ENCODE peak calls at places on chromosomes 4 and X, in eight cellular contexts. K is lower leg skin, E is IMR-90, H is astrocyte of the spinal cord, M is adipocyte, F is tibial artery, G is choroid plexus epithelial cell, X is GM23248. L is an unnamed sample.
A peak's percentile ranks its signal among the peaks of the same experiment; 100 is the strongest.

GRCh38 chr4:94036964-94037363 is 170.7 kb upstream of the SMARCAD1 start:
- DNase-seq in F (no peak), K (no peak), X (peak; percentile 13), H (peak; percentile 16), M (no peak), E (no peak), G (peak; percentile 2), L (no peak)

GRCh38 chr4:120994521-120994920 is 72.0 kb upstream of the PRDM5 start:
- DNase-seq in E (no peak), K (no peak), F (no peak), G (no peak), X (no peak), H (no peak), M (no peak), L (no peak)

GRCh38 chr4:61374612-61374920 is 174.4 kb downstream of the ADGRL3 start:
- DNase-seq in H (peak; percentile 69), G (peak; percentile 74), M (peak; percentile 68), F (no peak), K (no peak), X (no peak), E (peak; percentile 0), L (peak; percentile 45)

GRCh38 chr4:1476140-1476513 is 69.9 kb upstream of the NKX1-1 start:
- DNase-seq in X (no peak), G (no peak), K (no peak), F (no peak), M (no peak), E (no peak), H (no peak), L (no peak)

GRCh38 chr4:70722199-70722791 is 531 bp downstream of the RUFY3 start:
- DNase-seq in X (peak; percentile 69), M (peak; percentile 62), F (no peak), E (peak; percentile 83), K (no peak), G (peak; percentile 82), H (peak; percentile 79), L (no peak)

GRCh38 chrX:65667503-65668355 is at the start of gene MSN:
- DNase-seq in G (peak; percentile 39), X (peak; percentile 79), K (peak; percentile 62), H (peak; percentile 48), E (peak; percentile 35), F (peak; percentile 74), M (peak; percentile 77), L (no peak)

GRCh38 chr4:73836373-73837269 is at the start of gene CXCL6:
- DNase-seq in M (peak; percentile 25), E (no peak), G (peak; percentile 45), H (peak; percentile 38), K (no peak), X (peak; percentile 63), F (no peak), L (no peak)

GRCh38 chrX:12372111-12372510 is 233.8 kb downstream of the FRMPD4 start:
- DNase-seq in E (peak; percentile 68), H (no peak), K (no peak), X (no peak), G (no peak), F (no peak), M (peak; percentile 47), L (peak; percentile 24)

GRCh38 chr4:15652191-15652590 is 3.0 kb downstream of the FBXL5 start:
- DNase-seq in G (no peak), H (no peak), K (no peak), F (no peak), E (peak; percentile 13), M (peak; percentile 20), X (peak; percentile 16), L (no peak)

GRCh38 chr4:40939826-40940225 is 190.1 kb downstream of the NSUN7 start:
- DNase-seq in H (no peak), G (no peak), K (no peak), M (no peak), E (peak; percentile 49), X (no peak), F (no peak), L (peak; percentile 15)

GRCh38 chr4:960140-960735 is 13.1 kb downstream of the DGKQ start:
- DNase-seq in E (no peak), X (no peak), F (no peak), M (no peak), G (no peak), H (no peak), K (no peak), L (no peak)

GRCh38 chr4:136650541-136651277 is 881.6 kb downstream of the PCDH18 start:
- DNase-seq in G (peak; percentile 84), M (no peak), H (peak; percentile 70), E (peak; percentile 62), K (no peak), X (no peak), F (no peak), L (peak; percentile 2)

GRCh38 chr4:52035190-52035589 is 2.9 kb downstream of the SGCB start:
- DNase-seq in F (no peak), K (no peak), M (no peak), X (no peak), G (no peak), E (no peak), H (no peak), L (no peak)

GRCh38 chr4:52032005-52032404 is 6.1 kb downstream of the SGCB start:
- DNase-seq in X (no peak), F (no peak), G (no peak), K (no peak), H (no peak), M (no peak), E (no peak), L (no peak)

GRCh38 chr4:52038109-52038912 is at the start of gene SGCB:
- DNase-seq in K (peak; percentile 29), G (no peak), F (peak; percentile 49), M (peak; percentile 84), X (peak; percentile 82), H (peak; percentile 47), E (peak; percentile 31), L (no peak)

GRCh38 chr4:52037730-52038108 is 380 bp downstream of the SGCB start:
- DNase-seq in X (peak; percentile 66), M (peak; percentile 76), F (peak; percentile 29), H (peak; percentile 50), E (peak; percentile 33), G (peak; percentile 39), K (no peak), L (no peak)

DNA sequence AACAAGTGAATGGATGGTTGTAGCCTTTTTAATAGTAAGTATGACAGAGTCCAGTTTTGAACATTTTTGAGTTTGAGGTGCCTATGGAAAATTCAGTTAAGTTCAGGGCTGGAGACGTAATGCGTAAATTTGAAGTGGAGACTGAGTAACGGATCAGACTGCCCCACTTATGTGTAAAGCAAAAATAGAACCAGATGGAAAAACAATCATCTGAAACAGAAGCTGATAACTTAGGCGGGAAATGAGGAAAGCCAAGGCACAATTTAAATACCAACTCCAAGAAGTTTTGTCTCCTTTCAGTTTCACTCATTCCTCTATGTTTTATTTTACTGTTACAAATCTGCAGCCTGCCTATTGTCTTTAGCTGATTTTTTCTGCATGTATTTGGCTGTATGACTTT is 1.2 kb downstream of the SGCB start:
- DNase-seq in K (no peak), M (peak; percentile 52), F (no peak), H (peak; percentile 5), X (peak; percentile 31), E (no peak), G (no peak), L (no peak)
- H3K4me3 ChIP-seq in K (no peak overlapping the region), M (peak overlapping the region; percentile 89), F (peak overlapping the region; percentile 70), H (peak overlapping the region; percentile 82), X (peak overlapping the region; percentile 89), E (peak overlapping the region; percentile 98), G (peak overlapping the region; percentile 20), L (peak overlapping the region; percentile 75)

GRCh38 chr4:24979554-24979953 is 51.2 kb downstream of the LGI2 start:
- DNase-seq in H (no peak), M (no peak), E (no peak), X (peak; percentile 57), K (peak; percentile 77), F (peak; percentile 70), G (peak; percentile 14), L (peak; percentile 12)
- H3K4me3 ChIP-seq in H (no peak overlapping the region), M (peak overlapping the region; percentile 75), E (no peak overlapping the region), X (peak overlapping the region; percentile 66), K (no peak overlapping the region), F (peak overlapping the region; percentile 23), G (no peak overlapping the region), L (peak overlapping the region; percentile 39)

GRCh38 chr4:184102488-184102887 is 115.2 kb downstream of the ENPP6 start:
- DNase-seq in X (no peak), F (no peak), K (no peak), E (no peak), H (no peak), G (no peak), M (no peak), L (no peak)

GRCh38 chr4:184103755-184104367 is 113.8 kb downstream of the ENPP6 start:
- DNase-seq in H (no peak), K (no peak), X (no peak), F (no peak), G (no peak), M (no peak), E (no peak), L (no peak)

GRCh38 chr4:184100297-184100885 is 117.3 kb downstream of the ENPP6 start:
- DNase-seq in H (peak; percentile 4), G (peak; percentile 14), X (no peak), M (no peak), K (no peak), E (peak; percentile 26), F (no peak), L (no peak)

GRCh38 chr4:184102927-184103326 is 114.7 kb downstream of the ENPP6 start:
- DNase-seq in X (no peak), M (no peak), F (no peak), H (no peak), G (no peak), E (no peak), K (no peak), L (no peak)

DNA sequence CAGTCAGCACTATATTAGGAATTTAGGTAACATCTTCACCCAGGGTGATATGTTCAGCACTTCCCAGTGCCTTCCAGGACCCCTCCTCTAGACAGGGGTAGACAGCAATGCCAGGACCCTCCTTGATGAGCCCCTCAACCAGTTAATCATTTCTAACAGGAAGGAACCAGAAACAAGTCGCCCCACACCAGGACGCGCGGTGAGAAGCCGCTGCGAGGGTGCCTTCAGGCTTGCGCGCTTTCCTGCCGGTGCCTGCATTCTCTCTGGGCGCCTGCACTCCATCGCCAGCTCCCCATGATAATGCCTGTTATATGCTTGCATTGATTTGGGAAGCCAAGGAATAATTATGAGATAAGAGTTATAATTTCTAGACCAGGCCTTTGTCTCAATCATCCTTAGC is 116.0 kb downstream of the ENPP6 start:
- DNase-seq in H (no peak), F (no peak), M (no peak), G (no peak), K (no peak), X (no peak), E (no peak), L (no peak)
- H3K4me3 ChIP-seq in H (no peak overlapping the region), F (no peak overlapping the region), M (no peak overlapping the region), G (no peak overlapping the region), K (no peak overlapping the region), X (no peak overlapping the region), E (no peak overlapping the region), L (no peak overlapping the region)

DNA sequence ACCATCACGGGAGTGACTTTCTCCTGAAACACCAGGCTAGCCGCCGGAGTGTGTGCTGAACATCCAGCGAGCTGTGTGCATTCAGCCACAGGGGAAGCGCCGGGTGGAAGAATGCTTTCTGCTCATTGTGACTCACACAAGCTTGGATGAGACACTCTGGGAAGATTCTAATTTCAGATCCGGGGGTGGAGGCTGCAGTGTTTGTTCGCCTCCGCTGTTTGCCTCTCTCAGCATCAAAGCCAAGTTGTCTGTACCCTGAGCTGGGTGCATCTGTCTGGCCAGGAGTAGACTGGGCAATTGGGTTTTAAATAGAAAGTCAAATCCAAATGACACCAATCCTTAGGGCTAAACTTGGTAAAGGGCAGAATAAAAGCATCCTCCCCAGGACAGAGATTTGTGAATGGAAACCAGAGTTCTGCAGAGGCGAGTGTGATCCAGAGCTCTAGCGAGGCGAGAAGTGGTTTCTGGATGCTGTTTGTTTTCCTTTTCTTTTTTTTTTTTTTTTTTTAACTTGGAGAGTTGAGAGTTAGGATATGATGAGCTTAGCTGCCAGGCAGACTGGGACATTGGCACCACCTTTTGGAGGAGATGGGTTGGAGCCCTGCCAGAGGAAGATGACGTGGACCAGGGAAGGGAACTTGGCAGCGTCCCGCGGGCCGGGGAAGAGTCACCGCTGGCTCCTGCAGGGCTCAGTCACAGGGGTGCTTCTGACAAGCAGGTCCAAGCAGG is 196.0 kb upstream of the PSAPL1 start:
- DNase-seq in X (peak; percentile 95), F (peak; percentile 57), G (peak; percentile 85), H (peak; percentile 91), K (peak; percentile 53), M (peak; percentile 84), E (peak; percentile 89), L (peak; percentile 66)
- H3K4me3 ChIP-seq in X (peak overlapping the region; percentile 61), F (no peak overlapping the region), G (peak overlapping the region; percentile 12), H (no peak overlapping the region), K (no peak overlapping the region), M (peak overlapping the region; percentile 58), E (no peak overlapping the region), L (peak overlapping the region; percentile 15)

L was measured in skeletal muscle cell.